ENCODE peak calls at places on chromosome X, in six cellular contexts. Y is NCI-H1694, R is fibroblast of the aortic adventitia, O is DMS79, B is anterior cingulate cortex, V is neural crest cell. A is an unnamed sample.

GRCh38 chrX:129741880-129742758 is 3.3 kb downstream of the XPNPEP2 start:
- DNase-seq in R (no peak), O (no peak), V (peak), B (no peak), Y (no peak), A (no peak)

GRCh38 chrX:31314921-31315320 is 243.1 kb upstream of the FTHL17 start:
- DNase-seq in B (no peak), O (no peak), R (peak), V (no peak), Y (no peak), A (no peak)

GRCh38 chrX:39921838-39922237 is 175.9 kb downstream of the BCOR start:
- DNase-seq in B (no peak), O (no peak), Y (no peak), R (no peak), V (no peak), A (no peak)

GRCh38 chrX:153209347-153209746 is 30.3 kb downstream of the MAGEA1 start:
- DNase-seq in Y (no peak), B (no peak), R (no peak), O (no peak), V (no peak), A (no peak)

GRCh38 chrX:136205882-136206281 is 45.3 kb downstream of the MAP7D3 start:
- DNase-seq in O (no peak), Y (no peak), B (no peak), R (no peak), V (no peak), A (no peak)

GRCh38 chrX:5409106-5409505 is 819.6 kb downstream of the NLGN4X start:
- DNase-seq in O (no peak), Y (no peak), R (no peak), V (no peak), B (no peak), A (no peak)

GRCh38 chrX:109967151-109967550 is 35.8 kb upstream of the TMEM164 start:
- DNase-seq in R (no peak), O (no peak), Y (no peak), V (no peak), B (no peak), A (no peak)

GRCh38 chrX:149539283-149540132 is 1.3 kb upstream of the EOLA1 start:
- DNase-seq in R (peak), B (peak), V (peak), Y (peak), O (peak), A (peak)

GRCh38 chrX:53280703-53281320 is 572 bp downstream of the IQSEC2 start:
- DNase-seq in B (no peak), Y (no peak), O (no peak), R (peak), V (no peak), A (peak)

GRCh38 chrX:16604300-16604699 is 45.7 kb upstream of the S100G start:
- DNase-seq in B (no peak), R (peak), Y (no peak), O (no peak), V (no peak), A (no peak)

GRCh38 chrX:99301990-99302389 is 1108.1 kb downstream of the PCDH19 start:
- DNase-seq in B (no peak), V (no peak), R (no peak), O (no peak), Y (no peak), A (no peak)

GRCh38 chrX:51461053-51462050 is 35.0 kb downstream of the NUDT11 start:
- DNase-seq in V (peak), R (peak), Y (peak), O (no peak), B (peak), A (peak)

GRCh38 chrX:143634701-143635442 is 1.0 kb downstream of the SLITRK4 start:
- DNase-seq in V (peak), O (no peak), R (no peak), Y (no peak), B (no peak), A (no peak)

GRCh38 chrX:15401373-15401772 is 17.2 kb upstream of the VEGFD start:
- DNase-seq in Y (no peak), V (no peak), O (no peak), R (peak), B (no peak), A (no peak)

GRCh38 chrX:15781964-15782711 is 8.1 kb upstream of the ZRSR2 start:
- DNase-seq in V (no peak), R (no peak), O (no peak), B (no peak), Y (no peak), A (no peak)

GRCh38 chrX:34918856-34919255 is 23.7 kb upstream of the FAM47B start:
- DNase-seq in B (no peak), O (no peak), Y (no peak), V (peak), R (peak), A (peak)

GRCh38 chrX:106780664-106781377 is 21.7 kb upstream of the TBC1D8B start:
- DNase-seq in Y (no peak), V (no peak), B (no peak), R (peak), O (no peak), A (peak)

GRCh38 chrX:17939724-17940123 is 78.6 kb upstream of the RAI2 start:
- DNase-seq in R (no peak), B (no peak), Y (no peak), V (no peak), O (no peak), A (no peak)

GRCh38 chrX:136619889-136620505 is 28.0 kb upstream of the CD40LG start:
- DNase-seq in V (no peak), R (no peak), Y (no peak), O (no peak), B (no peak), A (no peak)

GRCh38 chrX:46602468-46603102 is 29.0 kb downstream of the CHST7 start:
- DNase-seq in O (no peak), Y (no peak), V (no peak), B (no peak), R (no peak), A (no peak)

GRCh38 chrX:105375816-105376215 is 155.3 kb upstream of the TEX13A start:
- DNase-seq in V (no peak), Y (no peak), O (no peak), R (peak), B (no peak), A (peak)

GRCh38 chrX:46865281-46865680 is 28.4 kb downstream of the RP2 start:
- DNase-seq in V (no peak), Y (no peak), R (peak), B (no peak), O (no peak), A (peak)

GRCh38 chrX:65900850-65901844 is 138.7 kb downstream of the VSIG4 start:
- DNase-seq in B (no peak), Y (no peak), R (no peak), O (no peak), V (no peak), A (no peak)

GRCh38 chrX:14616301-14616700 is 87.0 kb downstream of the GLRA2 start:
- DNase-seq in B (no peak), V (no peak), Y (no peak), O (no peak), R (peak), A (no peak)

GRCh38 chrX:1419545-1420355 is 27.8 kb upstream of the SLC25A6 start:
- DNase-seq in Y (no peak), B (no peak), R (no peak), O (no peak), V (no peak), A (no peak)

GRCh38 chrX:46125139-46125538 is 420.1 kb downstream of the ZNF674 start:
- DNase-seq in V (no peak), Y (no peak), O (no peak), B (no peak), R (peak), A (peak)

GRCh38 chrX:79366888-79367749 is at the start of gene ITM2A:
- DNase-seq in Y (no peak), R (no peak), V (peak), B (no peak), O (no peak), A (peak)

GRCh38 chrX:46553935-46554334 is 8.7 kb upstream of the ZNF674 start:
- DNase-seq in O (no peak), V (no peak), B (no peak), R (no peak), Y (no peak), A (no peak)

GRCh38 chrX:6226053-6226645 is 2.5 kb downstream of the NLGN4X start:
- DNase-seq in O (no peak), Y (no peak), V (peak), B (peak), R (no peak), A (no peak)

GRCh38 chrX:76428243-76429130 is 977 bp downstream of the MAGEE1 start:
- DNase-seq in V (no peak), B (peak), Y (no peak), O (no peak), R (no peak), A (no peak)

GRCh38 chrX:24506082-24506481 is 41.0 kb downstream of the PDK3 start:
- DNase-seq in V (no peak), Y (no peak), R (peak), O (no peak), B (no peak), A (peak)

GRCh38 chrX:33194876-33195433 is 16.4 kb downstream of the DMD start:
- DNase-seq in B (no peak), V (no peak), Y (no peak), R (peak), O (no peak), A (no peak)

GRCh38 chrX:149569770-149570169 is 17.5 kb downstream of the MAGEA9B start:
- DNase-seq in V (no peak), B (no peak), O (no peak), Y (no peak), R (no peak), A (no peak)

GRCh38 chrX:124098089-124098488 is 136.6 kb downstream of the STAG2 start:
- DNase-seq in R (peak), O (no peak), B (no peak), V (peak), Y (peak), A (peak)

GRCh38 chrX:70253377-70254062 is 6.5 kb downstream of the P2RY4 start:
- DNase-seq in R (no peak), V (no peak), B (no peak), Y (no peak), O (peak), A (peak)

GRCh38 chrX:28178206-28178605 is 197.0 kb upstream of the DCAF8L1 start:
- DNase-seq in Y (no peak), V (no peak), B (no peak), O (no peak), R (no peak), A (no peak)

GRCh38 chrX:50627696-50628095 is 157.1 kb upstream of the DGKK start:
- DNase-seq in O (no peak), Y (no peak), R (no peak), B (no peak), V (no peak), A (no peak)

A was measured in renal cortical epithelial cell.